ENCODE peak calls at places on chromosome 7, in seven cellular contexts. X, P, K, R, L, Z and D are unnamed samples.

GRCh38 chr7:81074406-81074805 is 155.6 kb upstream of the SEMA3C start:
- ATAC-seq in X (no peak), P (no peak), K (no peak), R (no peak), L (no peak), Z (no peak), D (no peak)

GRCh38 chr7:31651234-31651633 is 35.8 kb upstream of the PPP1R17 start:
- ATAC-seq in X (no peak), P (no peak), K (no peak), R (no peak), L (no peak), Z (no peak), D (no peak)

GRCh38 chr7:117775826-117776623 is 97.2 kb downstream of the CTTNBP2 start:
- ATAC-seq in X (no peak), P (no peak), K (no peak), R (no peak), L (no peak), Z (no peak), D (no peak)

GRCh38 chr7:12351843-12352242 is 51.8 kb downstream of the VWDE start:
- ATAC-seq in X (no peak), P (no peak), K (no peak), R (no peak), L (no peak), Z (no peak), D (no peak)

GRCh38 chr7:27162930-27163775 is 2.2 kb downstream of the HOXA9 start:
- ATAC-seq in X (no peak), P (no peak), K (no peak), R (no peak), L (no peak), Z (no peak), D (no peak)

GRCh38 chr7:42234736-42235135 is 2.3 kb downstream of the GLI3 start:
- ATAC-seq in X (no peak), P (no peak), K (no peak), R (no peak), L (no peak), Z (no peak), D (no peak)

GRCh38 chr7:92631830-92632487 is 41.8 kb upstream of the FAM133B start:
- ATAC-seq in X (no peak), P (no peak), K (no peak), R (no peak), L (peak; percentile 0), Z (no peak), D (no peak)

GRCh38 chr7:149284343-149284742 is 22.3 kb downstream of the ZNF783 start:
- ATAC-seq in X (no peak), P (no peak), K (no peak), R (no peak), L (no peak), Z (peak; percentile 66), D (no peak)

GRCh38 chr7:142553216-142553615 is 196.1 kb upstream of the PRSS1 start:
- ATAC-seq in X (no peak), P (no peak), K (no peak), R (no peak), L (no peak), Z (no peak), D (no peak)

GRCh38 chr7:23264916-23265458 is 18.4 kb downstream of the GPNMB start:
- ATAC-seq in X (no peak), P (no peak), K (no peak), R (no peak), L (peak; percentile 59), Z (no peak), D (no peak)

GRCh38 chr7:103149808-103150180 is 895 bp upstream of the NAPEPLD start:
- ATAC-seq in X (peak; percentile 24), P (no peak), K (peak; percentile 5), R (no peak), L (no peak), Z (peak; percentile 11), D (peak; percentile 1)

GRCh38 chr7:117062300-117062699 is 109.0 kb downstream of the ST7 start:
- ATAC-seq in X (no peak), P (peak; percentile 73), K (no peak), R (no peak), L (no peak), Z (no peak), D (no peak)

GRCh38 chr7:128936798-128937197 is 929 bp upstream of the IRF5 start:
- ATAC-seq in X (no peak), P (no peak), K (no peak), R (no peak), L (no peak), Z (no peak), D (no peak)

GRCh38 chr7:49488573-49488972 is 284.9 kb upstream of the VWC2 start:
- ATAC-seq in X (no peak), P (no peak), K (no peak), R (no peak), L (no peak), Z (no peak), D (no peak)

GRCh38 chr7:69402696-69403095 is 195.6 kb upstream of the AUTS2 start:
- ATAC-seq in X (peak; percentile 44), P (no peak), K (no peak), R (no peak), L (no peak), Z (no peak), D (no peak)

GRCh38 chr7:78863248-78863647 is 590.2 kb downstream of the MAGI2 start:
- ATAC-seq in X (no peak), P (no peak), K (peak; percentile 63), R (no peak), L (no peak), Z (no peak), D (no peak)

GRCh38 chr7:100983451-100984187 is 14.3 kb downstream of the MUC12 start:
- ATAC-seq in X (peak; percentile 95), P (peak; percentile 91), K (peak; percentile 81), R (no peak), L (no peak), Z (no peak), D (no peak)

GRCh38 chr7:39674391-39674790 is 51.0 kb downstream of the RALA start:
- ATAC-seq in X (no peak), P (no peak), K (no peak), R (no peak), L (no peak), Z (no peak), D (no peak)

GRCh38 chr7:122072924-122073599 is 71.0 kb downstream of the AASS start:
- ATAC-seq in X (no peak), P (no peak), K (no peak), R (no peak), L (no peak), Z (no peak), D (no peak)

GRCh38 chr7:96962221-96962620 is 43.1 kb upstream of the DLX6 start:
- ATAC-seq in X (no peak), P (peak; percentile 86), K (no peak), R (no peak), L (no peak), Z (no peak), D (no peak)

GRCh38 chr7:72403677-72404076 is 8.5 kb downstream of the CALN1 start:
- ATAC-seq in X (no peak), P (no peak), K (peak; percentile 34), R (no peak), L (no peak), Z (no peak), D (no peak)

GRCh38 chr7:50393547-50394252 is 56.5 kb downstream of the FIGNL1 start:
- ATAC-seq in X (no peak), P (no peak), K (no peak), R (no peak), L (peak; percentile 4), Z (peak; percentile 80), D (no peak)

GRCh38 chr7:78510580-78511188 is 712.1 kb downstream of the PHTF2 start:
- ATAC-seq in X (peak; percentile 80), P (peak; percentile 74), K (peak; percentile 69), R (no peak), L (no peak), Z (no peak), D (no peak)

GRCh38 chr7:36863901-36864701 is 139.8 kb upstream of the AOAH start:
- ATAC-seq in X (no peak), P (no peak), K (no peak), R (no peak), L (peak; percentile 67), Z (no peak), D (no peak)

GRCh38 chr7:93574646-93575554 is at the start of gene CALCR:
- ATAC-seq in X (peak; percentile 77), P (no peak), K (peak; percentile 77), R (no peak), L (no peak), Z (no peak), D (no peak)

GRCh38 chr7:66946545-66946944 is 25.5 kb downstream of the TMEM248 start:
- ATAC-seq in X (peak; percentile 60), P (no peak), K (peak; percentile 91), R (no peak), L (no peak), Z (no peak), D (no peak)

GRCh38 chr7:37424995-37425394 is 23.7 kb downstream of the ELMO1 start:
- ATAC-seq in X (no peak), P (no peak), K (peak; percentile 44), R (no peak), L (no peak), Z (no peak), D (no peak)